ENCODE peak calls at places on chromosomes 2 and 18, in seven cellular contexts. One of them, this sample, is unnamed.

GRCh38 chr2:166695154-166695553 is 193.1 kb upstream of the XIRP2 start:
- DNase-seq in activated CD8-positive, alpha-beta T cell treated with anti-CD3 and anti-CD28 coated beads, Interleukin-2, amount 10 ng/mL, durations not matched to agents 7 days and 5 days: no peak
- DNase-seq in fibroblast of the aortic adventitia: no peak
- DNase-seq in PC-3: no peak
- DNase-seq in chondrocyte: no peak
- DNase-seq in HEK293T: no peak
- DNase-seq in AG08396: no peak
- DNase-seq in this sample: no peak

GRCh38 chr18:7608798-7609197 is 41.7 kb downstream of the PTPRM start:
- DNase-seq in AG08396: peak; percentile 31
- DNase-seq in HEK293T: no peak
- DNase-seq in activated CD8-positive, alpha-beta T cell treated with anti-CD3 and anti-CD28 coated beads, Interleukin-2, amount 10 ng/mL, durations not matched to agents 7 days and 5 days: no peak
- DNase-seq in fibroblast of the aortic adventitia: peak; percentile 45
- DNase-seq in PC-3: no peak
- DNase-seq in chondrocyte: no peak
- DNase-seq in this sample: peak; percentile 68

GRCh38 chr2:224449212-224450147 is 47.6 kb upstream of the FAM124B start:
- DNase-seq in AG08396: peak; percentile 26
- DNase-seq in PC-3: peak; percentile 48
- DNase-seq in activated CD8-positive, alpha-beta T cell treated with anti-CD3 and anti-CD28 coated beads, Interleukin-2, amount 10 ng/mL, durations not matched to agents 7 days and 5 days: peak; percentile 23
- DNase-seq in chondrocyte: no peak
- DNase-seq in HEK293T: no peak
- DNase-seq in fibroblast of the aortic adventitia: no peak
- DNase-seq in this sample: no peak

GRCh38 chr18:56977284-56977683 is 169.6 kb upstream of the BOD1L2 start:
- DNase-seq in HEK293T: no peak
- DNase-seq in fibroblast of the aortic adventitia: no peak
- DNase-seq in AG08396: no peak
- DNase-seq in PC-3: no peak
- DNase-seq in activated CD8-positive, alpha-beta T cell treated with anti-CD3 and anti-CD28 coated beads, Interleukin-2, amount 10 ng/mL, durations not matched to agents 7 days and 5 days: no peak
- DNase-seq in chondrocyte: no peak
- DNase-seq in this sample: no peak

GRCh38 chr18:1103567-1103966 is 198.9 kb downstream of the ADCYAP1 start:
- DNase-seq in activated CD8-positive, alpha-beta T cell treated with anti-CD3 and anti-CD28 coated beads, Interleukin-2, amount 10 ng/mL, durations not matched to agents 7 days and 5 days: no peak
- DNase-seq in PC-3: peak; percentile 36
- DNase-seq in AG08396: no peak
- DNase-seq in fibroblast of the aortic adventitia: no peak
- DNase-seq in chondrocyte: no peak
- DNase-seq in HEK293T: no peak
- DNase-seq in this sample: no peak

GRCh38 chr2:190181066-190181681 is 118.6 kb upstream of the MSTN start:
- DNase-seq in AG08396: no peak
- DNase-seq in fibroblast of the aortic adventitia: no peak
- DNase-seq in HEK293T: no peak
- DNase-seq in activated CD8-positive, alpha-beta T cell treated with anti-CD3 and anti-CD28 coated beads, Interleukin-2, amount 10 ng/mL, durations not matched to agents 7 days and 5 days: peak; percentile 24
- DNase-seq in chondrocyte: no peak
- DNase-seq in PC-3: no peak
- DNase-seq in this sample: no peak

GRCh38 chr2:75607988-75608683 is 38.4 kb upstream of the MRPL19 start:
- DNase-seq in activated CD8-positive, alpha-beta T cell treated with anti-CD3 and anti-CD28 coated beads, Interleukin-2, amount 10 ng/mL, durations not matched to agents 7 days and 5 days: no peak
- DNase-seq in chondrocyte: no peak
- DNase-seq in fibroblast of the aortic adventitia: no peak
- DNase-seq in PC-3: peak; percentile 61
- DNase-seq in AG08396: no peak
- DNase-seq in HEK293T: no peak
- DNase-seq in this sample: no peak

GRCh38 chr2:1593371-1594205 is 150.7 kb downstream of the PXDN start:
- DNase-seq in AG08396: peak; percentile 82
- DNase-seq in fibroblast of the aortic adventitia: peak; percentile 85
- DNase-seq in HEK293T: no peak
- DNase-seq in activated CD8-positive, alpha-beta T cell treated with anti-CD3 and anti-CD28 coated beads, Interleukin-2, amount 10 ng/mL, durations not matched to agents 7 days and 5 days: no peak
- DNase-seq in PC-3: peak; percentile 92
- DNase-seq in chondrocyte: peak; percentile 92
- DNase-seq in this sample: peak; percentile 88

GRCh38 chr2:68745006-68745405 is 10.4 kb downstream of the ARHGAP25 start:
- DNase-seq in activated CD8-positive, alpha-beta T cell treated with anti-CD3 and anti-CD28 coated beads, Interleukin-2, amount 10 ng/mL, durations not matched to agents 7 days and 5 days: peak; percentile 28
- DNase-seq in chondrocyte: no peak
- DNase-seq in AG08396: no peak
- DNase-seq in fibroblast of the aortic adventitia: no peak
- DNase-seq in HEK293T: no peak
- DNase-seq in PC-3: no peak
- DNase-seq in this sample: no peak

GRCh38 chr2:202376460-202377307 is 557 bp downstream of the BMPR2 start:
- DNase-seq in activated CD8-positive, alpha-beta T cell treated with anti-CD3 and anti-CD28 coated beads, Interleukin-2, amount 10 ng/mL, durations not matched to agents 7 days and 5 days: peak; percentile 43
- DNase-seq in fibroblast of the aortic adventitia: peak; percentile 47
- DNase-seq in AG08396: peak; percentile 20
- DNase-seq in PC-3: peak; percentile 36
- DNase-seq in chondrocyte: no peak
- DNase-seq in HEK293T: no peak
- DNase-seq in this sample: peak; percentile 16

GRCh38 chr2:230940476-230940815 is 15.4 kb upstream of the GPR55 start:
- DNase-seq in HEK293T: no peak
- DNase-seq in PC-3: no peak
- DNase-seq in chondrocyte: no peak
- DNase-seq in fibroblast of the aortic adventitia: no peak
- DNase-seq in activated CD8-positive, alpha-beta T cell treated with anti-CD3 and anti-CD28 coated beads, Interleukin-2, amount 10 ng/mL, durations not matched to agents 7 days and 5 days: no peak
- DNase-seq in AG08396: no peak
- DNase-seq in this sample: no peak

GRCh38 chr2:46870051-46870839 is 45.4 kb downstream of the MCFD2 start:
- DNase-seq in fibroblast of the aortic adventitia: peak; percentile 37
- DNase-seq in HEK293T: no peak
- DNase-seq in chondrocyte: no peak
- DNase-seq in PC-3: no peak
- DNase-seq in activated CD8-positive, alpha-beta T cell treated with anti-CD3 and anti-CD28 coated beads, Interleukin-2, amount 10 ng/mL, durations not matched to agents 7 days and 5 days: no peak
- DNase-seq in AG08396: no peak
- DNase-seq in this sample: no peak

GRCh38 chr2:47784349-47784851 is 1.5 kb downstream of the MSH6 start:
- DNase-seq in chondrocyte: no peak
- DNase-seq in PC-3: no peak
- DNase-seq in AG08396: no peak
- DNase-seq in fibroblast of the aortic adventitia: peak; percentile 24
- DNase-seq in activated CD8-positive, alpha-beta T cell treated with anti-CD3 and anti-CD28 coated beads, Interleukin-2, amount 10 ng/mL, durations not matched to agents 7 days and 5 days: no peak
- DNase-seq in HEK293T: no peak
- DNase-seq in this sample: no peak

GRCh38 chr18:24230766-24231165 is 91.9 kb downstream of the CABYR start:
- DNase-seq in chondrocyte: no peak
- DNase-seq in PC-3: peak; percentile 87
- DNase-seq in HEK293T: no peak
- DNase-seq in activated CD8-positive, alpha-beta T cell treated with anti-CD3 and anti-CD28 coated beads, Interleukin-2, amount 10 ng/mL, durations not matched to agents 7 days and 5 days: no peak
- DNase-seq in AG08396: no peak
- DNase-seq in fibroblast of the aortic adventitia: no peak
- DNase-seq in this sample: no peak

This sample was measured in HFF-Myc.